ENCODE peak calls at places on chromosome 17, in six cellular contexts. A, U, H, D, V and F are unnamed samples.

GRCh38 chr17:68507581-68507980 is 4.6 kb upstream of the PRKAR1A start:
- DNase-seq in A (no peak), U (no peak), H (no peak), D (no peak), V (no peak), F (no peak)

GRCh38 chr17:34578656-34579016 is 746 bp upstream of the TMEM132E start:
- DNase-seq in A (no peak), U (no peak), H (no peak), D (no peak), V (peak), F (no peak)

GRCh38 chr17:78442648-78443128 is 64.2 kb downstream of the PGS1 start:
- DNase-seq in A (peak), U (no peak), H (peak), D (peak), V (no peak), F (no peak)

GRCh38 chr17:28743243-28744103 is at the start of gene TRAF4:
- DNase-seq in A (peak), U (peak), H (no peak), D (peak), V (peak), F (no peak)

GRCh38 chr17:77323413-77324171 is 182.8 kb downstream of the SEC14L1 start:
- DNase-seq in A (peak), U (no peak), H (no peak), D (peak), V (no peak), F (no peak)

GRCh38 chr17:71900830-71901229 is 220.0 kb upstream of the SOX9 start:
- DNase-seq in A (no peak), U (peak), H (no peak), D (no peak), V (no peak), F (no peak)

GRCh38 chr17:82551779-82552457 is 32.4 kb downstream of the FOXK2 start:
- DNase-seq in A (peak), U (peak), H (peak), D (peak), V (peak), F (no peak)

GRCh38 chr17:66021757-66022156 is 170.2 kb downstream of the CEP112 start:
- DNase-seq in A (no peak), U (no peak), H (no peak), D (no peak), V (peak), F (no peak)

GRCh38 chr17:4087911-4088693 is 54.7 kb downstream of the ZZEF1 start:
- DNase-seq in A (no peak), U (no peak), H (no peak), D (no peak), V (no peak), F (no peak)

GRCh38 chr17:12193336-12193735 is 172.7 kb downstream of the MAP2K4 start:
- DNase-seq in A (no peak), U (no peak), H (peak), D (no peak), V (no peak), F (no peak)

GRCh38 chr17:41500131-41500911 is 5.1 kb downstream of the KRT13 start:
- DNase-seq in A (no peak), U (peak), H (no peak), D (no peak), V (no peak), F (no peak)

GRCh38 chr17:41498276-41498675 is 7.1 kb downstream of the KRT13 start:
- DNase-seq in A (no peak), U (no peak), H (no peak), D (no peak), V (no peak), F (no peak)

GRCh38 chr17:41499714-41500113 is 5.7 kb downstream of the KRT13 start:
- DNase-seq in A (no peak), U (no peak), H (no peak), D (no peak), V (no peak), F (no peak)

GRCh38 chr17:41494524-41494923 is 4.8 kb upstream of the KRT36 start:
- DNase-seq in A (no peak), U (no peak), H (no peak), D (no peak), V (no peak), F (no peak)

GRCh38 chr17:41496803-41497484 is 7.2 kb upstream of the KRT36 start:
- DNase-seq in A (peak), U (peak), H (no peak), D (no peak), V (peak), F (no peak)
- TF ChIP-seq POLR2AphosphoS5 in A (no peak), U (peak), H (no peak), D (no peak), V (no peak), F (no peak)

GRCh38 chr17:60423865-60424264 is 1.6 kb downstream of the CHCT1 start:
- DNase-seq in A (no peak), U (no peak), H (no peak), D (no peak), V (no peak), F (no peak)
- TF ChIP-seq POLR2AphosphoS5 in A (no peak), U (no peak), H (no peak), D (no peak), V (no peak), F (no peak)

DNA sequence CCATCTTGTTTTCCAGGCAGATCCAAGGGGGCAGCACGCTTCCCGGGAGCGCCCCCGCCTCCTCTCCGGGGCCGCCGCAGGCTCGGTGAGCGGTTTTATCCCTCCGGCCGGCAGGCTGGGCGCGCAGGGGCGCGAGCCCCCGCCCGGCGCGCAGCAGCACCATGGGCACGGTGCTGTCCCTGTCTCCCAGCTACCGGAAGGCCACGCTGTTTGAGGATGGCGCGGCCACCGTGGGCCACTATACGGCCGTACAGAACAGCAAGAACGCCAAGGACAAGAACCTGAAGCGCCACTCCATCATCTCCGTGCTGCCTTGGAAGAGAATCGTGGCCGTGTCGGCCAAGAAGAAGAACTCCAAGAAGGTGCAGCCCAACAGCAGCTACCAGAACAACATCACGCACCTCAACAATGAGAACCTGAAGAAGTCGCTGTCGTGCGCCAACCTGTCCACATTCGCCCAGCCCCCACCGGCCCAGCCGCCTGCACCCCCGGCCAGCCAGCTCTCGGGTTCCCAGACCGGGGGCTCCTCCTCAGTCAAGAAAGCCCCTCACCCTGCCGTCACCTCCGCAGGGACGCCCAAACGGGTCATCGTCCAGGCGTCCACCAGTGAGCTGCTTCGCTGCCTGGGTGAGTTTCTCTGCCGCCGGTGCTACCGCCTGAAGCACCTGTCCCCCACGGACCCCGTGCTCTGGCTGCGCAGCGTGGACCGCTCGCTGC is 825 bp downstream of the CDK5R1 start:
- DNase-seq in A (no peak), U (no peak), H (no peak), D (no peak), V (peak), F (no peak)
- TF ChIP-seq POLR2AphosphoS5 in A (no peak), U (no peak), H (no peak), D (no peak), V (no peak), F (no peak)

DNA sequence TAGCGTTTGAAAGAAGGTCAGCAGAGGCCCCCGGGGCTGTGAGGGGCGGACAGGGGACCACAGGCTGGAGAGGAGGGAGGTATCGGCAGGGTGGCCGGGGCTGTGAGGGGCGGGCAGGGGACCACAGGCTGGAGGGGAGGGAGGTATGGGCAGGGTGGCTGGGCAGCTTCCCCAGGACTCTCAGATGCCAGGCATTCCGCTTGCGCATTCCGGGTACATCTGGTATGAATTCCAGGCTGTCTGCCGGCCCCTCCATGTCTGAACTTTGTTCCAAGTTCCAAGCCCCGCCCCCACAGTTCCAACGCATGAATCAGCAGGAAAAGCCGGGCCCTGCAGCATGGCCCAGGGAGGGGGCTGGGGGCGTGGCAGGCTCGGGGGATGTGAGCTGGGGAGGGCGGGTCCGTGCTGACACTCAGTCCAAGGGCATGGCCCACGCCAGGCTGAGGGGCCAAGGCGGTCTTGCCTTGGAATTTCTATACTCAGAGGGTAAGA is 4.4 kb upstream of the TLCD2 start:
- DNase-seq in A (peak), U (peak), H (peak), D (peak), V (peak), F (no peak)
- TF ChIP-seq POLR2AphosphoS5 in A (peak), U (no peak), H (peak), D (peak), V (no peak), F (no peak)

GRCh38 chr17:81270279-81270678 is 24.8 kb downstream of the SLC38A10 start:
- DNase-seq in A (no peak), U (no peak), H (no peak), D (no peak), V (no peak), F (no peak)

GRCh38 chr17:81271226-81271625 is 23.9 kb downstream of the SLC38A10 start:
- DNase-seq in A (no peak), U (no peak), H (no peak), D (no peak), V (no peak), F (no peak)

GRCh38 chr17:81274471-81274855 is 20.6 kb downstream of the SLC38A10 start:
- DNase-seq in A (no peak), U (no peak), H (no peak), D (no peak), V (no peak), F (no peak)

GRCh38 chr17:81273698-81274470 is 21.2 kb downstream of the SLC38A10 start:
- DNase-seq in A (no peak), U (no peak), H (no peak), D (no peak), V (no peak), F (no peak)

DNA sequence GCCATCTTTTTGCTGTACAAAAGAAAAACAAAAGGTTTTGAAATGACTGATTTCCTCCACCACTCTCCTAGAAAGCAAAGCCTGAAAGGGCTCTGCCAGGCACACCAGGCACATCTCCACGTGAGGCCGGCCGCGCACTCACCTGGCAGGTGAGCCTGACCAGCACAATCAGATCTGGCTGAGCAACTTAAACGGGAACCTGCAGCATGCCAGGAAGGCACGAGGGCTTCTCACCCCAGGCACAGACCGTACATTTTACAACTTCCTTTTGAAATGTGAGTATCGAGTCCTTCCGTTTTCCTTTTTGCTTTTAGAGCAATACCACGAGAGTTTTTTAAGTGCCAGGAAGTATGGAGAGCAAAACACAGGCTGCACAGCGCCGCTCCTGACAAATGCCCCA is 22.5 kb downstream of the SLC38A10 start:
- DNase-seq in A (peak), U (no peak), H (no peak), D (no peak), V (no peak), F (no peak)
- TF ChIP-seq POLR2AphosphoS5 in A (no peak), U (no peak), H (no peak), D (no peak), V (no peak), F (no peak)

DNA sequence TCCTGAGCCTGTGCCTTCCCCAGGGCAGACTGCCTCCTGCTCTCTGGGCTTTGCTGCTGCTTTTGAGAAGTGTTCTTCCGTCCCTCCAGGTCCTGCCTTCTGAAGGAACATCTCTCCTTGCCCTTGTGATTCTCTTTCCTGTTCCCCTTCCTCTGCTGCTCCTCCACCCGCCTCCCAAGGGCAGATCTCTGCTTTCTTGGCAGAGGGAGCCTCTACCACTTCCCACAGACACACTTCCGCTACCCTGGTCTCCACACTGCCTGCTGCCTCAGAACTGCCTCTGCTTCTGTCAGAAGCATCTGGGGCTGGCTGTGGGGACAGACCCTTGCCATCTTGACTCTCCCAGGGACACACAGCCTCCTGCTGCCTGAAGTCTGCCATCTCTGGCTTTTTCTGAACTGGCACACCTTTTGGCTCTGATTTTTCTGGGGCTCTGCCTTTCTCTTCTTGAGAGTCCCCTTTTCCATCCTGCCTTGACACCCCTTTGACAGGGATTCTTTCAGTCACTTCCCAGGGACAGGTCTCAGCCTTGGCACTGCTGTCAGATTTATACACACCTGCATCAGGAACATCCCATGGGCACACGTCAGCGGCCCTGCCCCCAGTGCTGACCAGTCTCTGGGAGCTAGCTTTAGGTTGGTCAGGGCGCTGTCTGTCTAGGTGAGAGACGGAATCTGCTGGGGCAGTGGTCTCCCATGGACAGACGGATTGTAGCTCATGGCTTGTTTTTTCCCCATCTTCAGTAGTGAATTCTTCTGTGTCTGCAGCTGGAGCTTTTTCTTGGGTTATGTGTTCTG is 16.6 kb downstream of the GPR179 start:
- DNase-seq in A (no peak), U (no peak), H (no peak), D (no peak), V (no peak), F (no peak)
- TF ChIP-seq POLR2AphosphoS5 in A (no peak), U (no peak), H (no peak), D (no peak), V (no peak), F (no peak)

DNA sequence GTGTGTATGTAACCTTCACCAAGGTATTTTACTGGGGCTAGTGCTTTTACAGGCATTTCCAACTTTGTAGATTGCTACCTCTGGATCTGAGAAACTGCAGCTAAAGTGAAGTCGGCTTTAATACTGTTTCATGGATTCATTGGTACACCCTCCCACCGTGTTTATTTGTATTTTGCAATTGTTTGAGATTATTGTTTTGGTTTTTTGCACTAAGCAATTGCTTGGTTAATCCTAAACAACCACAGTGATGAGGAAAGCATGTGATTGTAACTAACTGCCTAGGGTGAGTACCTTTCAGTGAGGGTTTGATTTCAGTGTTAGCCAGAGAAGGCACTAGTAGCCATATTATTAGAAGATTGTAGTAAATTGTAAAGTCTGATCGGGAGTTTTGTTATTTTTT is 3.3 kb downstream of the LUC7L3 start:
- DNase-seq in A (no peak), U (no peak), H (no peak), D (no peak), V (no peak), F (no peak)
- TF ChIP-seq POLR2AphosphoS5 in A (no peak), U (no peak), H (no peak), D (no peak), V (no peak), F (no peak)

GRCh38 chr17:56602292-56603130 is 9.0 kb downstream of the NOG start:
- DNase-seq in A (no peak), U (no peak), H (no peak), D (no peak), V (no peak), F (no peak)

GRCh38 chr17:56604691-56605090 is 11.2 kb downstream of the NOG start:
- DNase-seq in A (no peak), U (no peak), H (no peak), D (no peak), V (no peak), F (no peak)

GRCh38 chr17:56600246-56600645 is 6.7 kb downstream of the NOG start:
- DNase-seq in A (no peak), U (no peak), H (no peak), D (no peak), V (no peak), F (no peak)

GRCh38 chr17:56601613-56602012 is 8.1 kb downstream of the NOG start:
- DNase-seq in A (no peak), U (no peak), H (no peak), D (no peak), V (no peak), F (no peak)

GRCh38 chr17:56603486-56604238 is 10.2 kb downstream of the NOG start:
- DNase-seq in A (no peak), U (no peak), H (no peak), D (no peak), V (no peak), F (no peak)
- TF ChIP-seq POLR2AphosphoS5 in A (no peak), U (no peak), H (no peak), D (no peak), V (no peak), F (no peak)

GRCh38 chr17:64773836-64774761 is 112.0 kb upstream of the SMURF2 start:
- DNase-seq in A (peak), U (peak), H (no peak), D (no peak), V (peak), F (no peak)

GRCh38 chr17:64769712-64770111 is 107.6 kb upstream of the SMURF2 start:
- DNase-seq in A (no peak), U (no peak), H (no peak), D (no peak), V (no peak), F (no peak)

GRCh38 chr17:64772845-64773299 is 110.8 kb upstream of the SMURF2 start:
- DNase-seq in A (no peak), U (no peak), H (peak), D (no peak), V (no peak), F (no peak)

GRCh38 chr17:64773386-64773835 is 111.3 kb upstream of the SMURF2 start:
- DNase-seq in A (no peak), U (no peak), H (no peak), D (no peak), V (no peak), F (no peak)

DNA sequence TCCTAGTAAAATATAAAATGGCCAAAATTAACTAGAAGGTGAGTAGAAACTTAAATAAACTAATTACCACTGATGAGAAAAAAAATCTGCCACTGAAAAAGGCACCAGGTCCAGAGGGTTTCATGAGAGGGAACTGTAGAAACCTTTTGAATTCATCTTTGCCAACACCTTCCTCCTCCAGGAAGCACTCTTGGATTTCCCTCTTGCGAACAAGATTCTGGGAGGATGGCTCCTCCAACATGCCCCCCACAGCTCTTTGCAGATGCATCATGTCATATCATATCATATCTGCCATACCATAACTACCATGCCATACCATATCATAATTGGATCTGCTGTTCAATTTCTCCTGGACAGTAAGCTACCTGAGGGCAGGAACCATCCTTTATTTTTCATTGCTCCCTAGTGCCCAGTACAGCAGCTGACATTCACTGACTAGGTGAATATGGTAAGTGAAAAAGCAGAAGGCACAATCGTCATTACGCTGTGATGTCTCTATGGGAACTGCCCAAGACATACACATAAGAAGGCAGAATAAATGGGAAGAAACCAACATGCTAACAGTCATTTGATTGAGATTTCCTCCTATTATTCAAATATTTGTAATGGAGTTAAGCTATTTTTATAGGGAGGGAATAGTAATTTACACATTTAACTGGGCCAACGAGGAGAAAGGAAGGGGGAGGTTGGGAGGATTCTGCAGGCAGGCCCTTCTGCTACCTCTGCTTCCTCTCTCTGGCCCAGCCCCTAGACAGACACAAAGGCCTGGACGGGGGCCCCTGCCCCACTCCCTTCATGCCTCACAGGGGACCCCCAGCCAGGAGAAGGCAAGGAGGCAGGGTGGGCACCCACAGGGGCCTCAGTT is 110.1 kb upstream of the SMURF2 start:
- DNase-seq in A (no peak), U (no peak), H (peak), D (no peak), V (no peak), F (no peak)
- TF ChIP-seq POLR2AphosphoS5 in A (no peak), U (no peak), H (no peak), D (no peak), V (no peak), F (no peak)